ENCODE peak calls at places on chromosomes 2 and 18, in ten cellular contexts. Q is activated T-cell treated with anti-CD3 and anti-CD28 coated beads, Interleukin-2, amount 50 U/mL, for 1 hour; F is endothelial cell; A is kidney glomerular epithelial cell; M is mesendoderm; B is Daoy; T is stimulated activated CD4-positive, alpha-beta T cell treated with anti-CD3 and anti-CD28 coated beads, Interleukin-4, amount 100 ng/mL, for 48 hours; Z is GM10248; O is activated CD8-positive, alpha-beta memory T cell treated with anti-CD3 and anti-CD28 coated beads for 48 hours; L is activated CD4-positive, alpha-beta T cell treated with anti-CD3 and anti-CD28 coated beads, Interleukin-2, amount 50 U/mL, for 1 hour. G is an unnamed sample.

GRCh38 chr2:191748528-191749180 is 70.7 kb downstream of the NABP1 start:
- DNase-seq in Q (no peak), F (no peak), A (no peak), M (no peak), B (no peak), T (no peak), Z (peak), O (no peak), L (no peak), G (no peak)

GRCh38 chr2:228526687-228527086 is 345.2 kb upstream of the SPHKAP start:
- DNase-seq in Q (no peak), F (no peak), A (no peak), M (no peak), B (no peak), T (no peak), Z (no peak), O (no peak), L (no peak), G (no peak)

GRCh38 chr18:7733642-7734041 is 166.5 kb downstream of the PTPRM start:
- DNase-seq in Q (no peak), F (no peak), A (no peak), M (peak), B (no peak), T (no peak), Z (no peak), O (no peak), L (no peak), G (no peak)

GRCh38 chr2:54289942-54290702 is 34.1 kb upstream of the TSPYL6 start:
- DNase-seq in Q (no peak), F (no peak), A (no peak), M (no peak), B (no peak), T (no peak), Z (no peak), O (no peak), L (no peak), G (no peak)

GRCh38 chr2:27855476-27855875 is 34.7 kb downstream of the RBKS start:
- DNase-seq in Q (no peak), F (no peak), A (peak), M (no peak), B (peak), T (no peak), Z (no peak), O (no peak), L (no peak), G (no peak)

GRCh38 chr2:5164806-5165525 is 527.2 kb upstream of the SOX11 start:
- DNase-seq in Q (no peak), F (no peak), A (peak), M (peak), B (peak), T (no peak), Z (no peak), O (no peak), L (no peak), G (no peak)

GRCh38 chr2:212935749-212936148 is 215.7 kb downstream of the IKZF2 start:
- DNase-seq in Q (no peak), F (no peak), A (no peak), M (no peak), B (no peak), T (no peak), Z (no peak), O (no peak), L (no peak), G (no peak)

GRCh38 chr2:101380376-101380775 is 6.9 kb downstream of the CREG2 start:
- DNase-seq in Q (no peak), F (no peak), A (no peak), M (no peak), B (peak), T (no peak), Z (no peak), O (no peak), L (no peak), G (peak)

GRCh38 chr18:44627245-44627644 is 53.4 kb upstream of the SETBP1 start:
- DNase-seq in Q (no peak), F (no peak), A (peak), M (peak), B (peak), T (no peak), Z (no peak), O (no peak), L (no peak), G (no peak)

GRCh38 chr2:38959938-38960608 is 70.4 kb downstream of the ARHGEF33 start:
- DNase-seq in Q (peak), F (peak), A (peak), M (peak), B (no peak), T (peak), Z (peak), O (peak), L (peak), G (no peak)

GRCh38 chr2:20852139-20852538 is 29.2 kb upstream of the LDAH start:
- DNase-seq in Q (no peak), F (no peak), A (no peak), M (no peak), B (no peak), T (no peak), Z (no peak), O (no peak), L (no peak), G (no peak)

GRCh38 chr2:45008296-45009129 is 739 bp downstream of the SIX2 start:
- DNase-seq in Q (no peak), F (peak), A (no peak), M (peak), B (peak), T (no peak), Z (peak), O (no peak), L (no peak), G (no peak)

GRCh38 chr18:37778417-37779165 is 213.0 kb upstream of the CELF4 start:
- DNase-seq in Q (no peak), F (peak), A (peak), M (peak), B (peak), T (peak), Z (peak), O (no peak), L (peak), G (no peak)

GRCh38 chr2:72141032-72141645 is 6.5 kb downstream of the CYP26B1 start:
- DNase-seq in Q (no peak), F (no peak), A (no peak), M (no peak), B (no peak), T (no peak), Z (no peak), O (no peak), L (no peak), G (no peak)

GRCh38 chr2:8438996-8439395 is 242.9 kb upstream of the ID2 start:
- DNase-seq in Q (no peak), F (no peak), A (no peak), M (no peak), B (no peak), T (no peak), Z (no peak), O (no peak), L (no peak), G (no peak)

GRCh38 chr2:240322231-240322955 is 113.1 kb upstream of the GPC1 start:
- DNase-seq in Q (no peak), F (no peak), A (peak), M (no peak), B (no peak), T (no peak), Z (no peak), O (no peak), L (no peak), G (no peak)

GRCh38 chr18:46641917-46642316 is 15.1 kb downstream of the LOXHD1 start:
- DNase-seq in Q (no peak), F (no peak), A (no peak), M (no peak), B (peak), T (no peak), Z (no peak), O (no peak), L (no peak), G (no peak)

GRCh38 chr2:237515621-237516275 is 28.7 kb downstream of the MLPH start:
- DNase-seq in Q (no peak), F (no peak), A (no peak), M (no peak), B (no peak), T (no peak), Z (no peak), O (no peak), L (no peak), G (no peak)